ENCODE peak calls at places on chromosome 14, in seven cellular contexts. N is H9, L is IMR-90, Z is mesenchymal stem cell, Q is mesendoderm, H is neuronal stem cell, X is trophoblast cell. M is an unnamed sample.

GRCh38 chr14:65476290-65476941 is 63.9 kb downstream of the FUT8 start:
- DNase-seq in N (no peak), L (no peak), Z (no peak), Q (no peak), H (no peak), X (no peak), M (no peak)

GRCh38 chr14:92783813-92784431 is 10.2 kb upstream of the GOLGA5 start:
- DNase-seq in N (no peak), L (peak; percentile 75), Z (peak; percentile 80), Q (peak; percentile 53), H (peak; percentile 11), X (peak; percentile 68), M (no peak)

GRCh38 chr14:92653162-92653651 is 95.2 kb downstream of the LGMN start:
- DNase-seq in N (no peak), L (no peak), Z (no peak), Q (no peak), H (no peak), X (no peak), M (no peak)

GRCh38 chr14:80946187-80946586 is 4.6 kb upstream of the CEP128 start:
- DNase-seq in N (no peak), L (peak; percentile 52), Z (no peak), Q (no peak), H (no peak), X (no peak), M (no peak)

GRCh38 chr14:102590667-102591099 is 1.8 kb upstream of the RCOR1 start:
- DNase-seq in N (peak; percentile 83), L (peak; percentile 23), Z (peak; percentile 67), Q (peak; percentile 82), H (no peak), X (peak; percentile 79), M (no peak)

GRCh38 chr14:31292962-31293616 is 85.5 kb upstream of the HECTD1 start:
- DNase-seq in N (no peak), L (no peak), Z (no peak), Q (peak; percentile 45), H (no peak), X (no peak), M (no peak)

GRCh38 chr14:32564591-32564990 is 235.5 kb downstream of the AKAP6 start:
- DNase-seq in N (no peak), L (peak; percentile 8), Z (peak; percentile 89), Q (no peak), H (no peak), X (no peak), M (no peak)

GRCh38 chr14:100755649-100756048 is 29.0 kb downstream of the DLK1 start:
- DNase-seq in N (no peak), L (peak; percentile 36), Z (peak; percentile 42), Q (no peak), H (no peak), X (no peak), M (no peak)

GRCh38 chr14:69865701-69866365 is 13.4 kb upstream of the SMOC1 start:
- DNase-seq in N (no peak), L (no peak), Z (no peak), Q (no peak), H (no peak), X (no peak), M (peak; percentile 13)

GRCh38 chr14:49139593-49139992 is 446.6 kb downstream of the RPS29 start:
- DNase-seq in N (no peak), L (no peak), Z (no peak), Q (no peak), H (no peak), X (no peak), M (no peak)

GRCh38 chr14:55794655-55795583 is 214.9 kb downstream of the KTN1 start:
- DNase-seq in N (no peak), L (peak; percentile 33), Z (peak; percentile 52), Q (peak; percentile 37), H (no peak), X (peak; percentile 56), M (no peak)

GRCh38 chr14:74516451-74517155 is 23.0 kb downstream of the ISCA2 start:
- DNase-seq in N (peak; percentile 67), L (peak; percentile 25), Z (peak; percentile 23), Q (peak; percentile 87), H (no peak), X (no peak), M (no peak)

GRCh38 chr14:63632932-63633514 is 8.6 kb downstream of the WDR89 start:
- DNase-seq in N (no peak), L (peak; percentile 44), Z (peak; percentile 44), Q (no peak), H (no peak), X (no peak), M (no peak)

GRCh38 chr14:99633141-99633540 is 11.8 kb upstream of the HHIPL1 start:
- DNase-seq in N (no peak), L (no peak), Z (no peak), Q (no peak), H (no peak), X (no peak), M (no peak)

GRCh38 chr14:101194356-101195308 is 291.1 kb upstream of the RTL1 start:
- DNase-seq in N (peak; percentile 35), L (no peak), Z (no peak), Q (no peak), H (no peak), X (no peak), M (peak; percentile 55)

GRCh38 chr14:103104654-103105511 is 10.4 kb downstream of the EXOC3L4 start:
- DNase-seq in N (peak; percentile 81), L (peak; percentile 50), Z (peak; percentile 74), Q (peak; percentile 67), H (no peak), X (peak; percentile 68), M (peak; percentile 93)

GRCh38 chr14:65637780-65638179 is 225.2 kb downstream of the FUT8 start:
- DNase-seq in N (no peak), L (peak; percentile 1), Z (no peak), Q (no peak), H (no peak), X (no peak), M (no peak)

GRCh38 chr14:86799244-86799647 is 1193.7 kb downstream of the GALC start:
- DNase-seq in N (no peak), L (peak; percentile 98), Z (peak; percentile 91), Q (no peak), H (no peak), X (peak; percentile 1), M (no peak)

GRCh38 chr14:21054123-21054767 is 3.4 kb upstream of the RNASE8 start:
- DNase-seq in N (no peak), L (no peak), Z (no peak), Q (peak; percentile 27), H (no peak), X (no peak), M (no peak)

GRCh38 chr14:41718477-41719166 is 111.9 kb downstream of the LRFN5 start:
- DNase-seq in N (no peak), L (no peak), Z (no peak), Q (no peak), H (no peak), X (no peak), M (no peak)

GRCh38 chr14:63777024-63777423 is 49.2 kb upstream of the SGPP1 start:
- DNase-seq in N (no peak), L (peak; percentile 69), Z (peak; percentile 67), Q (peak; percentile 13), H (no peak), X (no peak), M (no peak)

GRCh38 chr14:69207435-69208041 is 16.2 kb downstream of the EXD2 start:
- DNase-seq in N (no peak), L (no peak), Z (no peak), Q (no peak), H (no peak), X (no peak), M (no peak)

GRCh38 chr14:29926228-29926627 is 1.4 kb downstream of the PRKD1 start:
- DNase-seq in N (no peak), L (no peak), Z (no peak), Q (peak; percentile 77), H (no peak), X (no peak), M (no peak)

GRCh38 chr14:102277874-102278630 is 26.9 kb downstream of the MOK start:
- DNase-seq in N (no peak), L (peak; percentile 32), Z (no peak), Q (no peak), H (no peak), X (no peak), M (no peak)

GRCh38 chr14:95980402-95980801 is 58.8 kb upstream of the C14orf132 start:
- DNase-seq in N (no peak), L (no peak), Z (no peak), Q (peak; percentile 24), H (no peak), X (no peak), M (no peak)

GRCh38 chr14:95979339-95980042 is 59.7 kb upstream of the C14orf132 start:
- DNase-seq in N (peak; percentile 73), L (no peak), Z (no peak), Q (peak; percentile 87), H (no peak), X (no peak), M (peak; percentile 57)

GRCh38 chr14:95984206-95984605 is 55.0 kb upstream of the C14orf132 start:
- DNase-seq in N (no peak), L (no peak), Z (no peak), Q (no peak), H (no peak), X (no peak), M (no peak)

GRCh38 chr14:95981939-95982338 is 57.2 kb upstream of the C14orf132 start:
- DNase-seq in N (no peak), L (no peak), Z (no peak), Q (peak; percentile 31), H (no peak), X (no peak), M (no peak)
- H3K4ac ChIP-seq in N (no peak overlapping the region), L (no peak overlapping the region), Z (no peak overlapping the region), Q (no peak overlapping the region), H (no peak overlapping the region), X (no peak overlapping the region), M (peak overlapping the region; percentile 42)

GRCh38 chr14:79530555-79530954 is 680.7 kb downstream of the DIO2 start:
- DNase-seq in N (no peak), L (no peak), Z (no peak), Q (no peak), H (no peak), X (no peak), M (no peak)

GRCh38 chr14:79540394-79540793 is 670.9 kb downstream of the DIO2 start:
- DNase-seq in N (no peak), L (no peak), Z (no peak), Q (no peak), H (no peak), X (peak; percentile 46), M (no peak)

GRCh38 chr14:79528843-79529405 is 682.4 kb downstream of the DIO2 start:
- DNase-seq in N (no peak), L (no peak), Z (no peak), Q (no peak), H (no peak), X (no peak), M (no peak)

GRCh38 chr14:79534703-79535353 is 676.5 kb downstream of the DIO2 start:
- DNase-seq in N (no peak), L (no peak), Z (no peak), Q (no peak), H (no peak), X (no peak), M (no peak)
- H3K4ac ChIP-seq in N (no peak overlapping the region), L (no peak overlapping the region), Z (no peak overlapping the region), Q (no peak overlapping the region), H (no peak overlapping the region), X (no peak overlapping the region), M (no peak overlapping the region)

GRCh38 chr14:104316121-104316722 is 177.8 kb downstream of the KIF26A start:
- DNase-seq in N (no peak), L (no peak), Z (no peak), Q (no peak), H (no peak), X (no peak), M (no peak)
- H3K4ac ChIP-seq in N (no peak overlapping the region), L (no peak overlapping the region), Z (no peak overlapping the region), Q (no peak overlapping the region), H (no peak overlapping the region), X (no peak overlapping the region), M (no peak overlapping the region)

GRCh38 chr14:94631050-94631449 is 18.9 kb downstream of the SERPINA3 start:
- DNase-seq in N (no peak), L (no peak), Z (no peak), Q (no peak), H (no peak), X (no peak), M (no peak)
- H3K4ac ChIP-seq in N (no peak overlapping the region), L (no peak overlapping the region), Z (no peak overlapping the region), Q (no peak overlapping the region), H (no peak overlapping the region), X (no peak overlapping the region), M (no peak overlapping the region)